ENCODE peak calls at places on chromosomes 13 and 19, in five cellular contexts. I is H9, V is neuronal stem cell, J is mesenchymal stem cell, W is H1. U is an unnamed sample. For H3K27me3, the result is how much of the 10 kb centered on the place peaks cover.

GRCh38 chr19:30402790-30403189 is 30.6 kb downstream of the ZNF536 start:
- DNase-seq in I (no peak), V (no peak), J (no peak), W (no peak), U (no peak)

GRCh38 chr19:608155-609000 is 18.7 kb downstream of the HCN2 start:
- DNase-seq in I (no peak), V (no peak), J (no peak), W (no peak), U (no peak)

GRCh38 chr19:29873024-29873800 is 61.4 kb downstream of the CCNE1 start:
- DNase-seq in I (peak), V (peak), J (peak), W (no peak), U (no peak)

GRCh38 chr13:102863590-102863989 is 17.8 kb downstream of the ERCC5 start:
- DNase-seq in I (no peak), V (no peak), J (no peak), W (no peak), U (no peak)

GRCh38 chr19:45578861-45579260 is 5.7 kb downstream of the OPA3 start:
- DNase-seq in I (no peak), V (no peak), J (no peak), W (no peak), U (peak)

GRCh38 chr19:38526430-38526829 is 91.3 kb downstream of the MAP4K1 start:
- DNase-seq in I (no peak), V (no peak), J (no peak), W (no peak), U (no peak)

GRCh38 chr13:79079351-79079839 is 326.7 kb downstream of the RBM26 start:
- DNase-seq in I (no peak), V (no peak), J (no peak), W (no peak), U (peak)

GRCh38 chr19:42216653-42217521 is 590 bp downstream of the DEDD2 start:
- DNase-seq in I (peak), V (peak), J (peak), W (no peak), U (peak)

GRCh38 chr19:52691737-52692136 is 43.1 kb downstream of the ZNF611 start:
- DNase-seq in I (no peak), V (no peak), J (no peak), W (no peak), U (no peak)

GRCh38 chr13:75178436-75178835 is 303.5 kb downstream of the TBC1D4 start:
- DNase-seq in I (no peak), V (no peak), J (no peak), W (no peak), U (no peak)

GRCh38 chr19:1027953-1028902 is 1.8 kb downstream of the CNN2 start:
- DNase-seq in I (peak), V (peak), J (peak), W (no peak), U (peak)

GRCh38 chr13:32941368-32941767 is 74.9 kb upstream of the KL start:
- DNase-seq in I (no peak), V (no peak), J (no peak), W (no peak), U (no peak)

GRCh38 chr19:50947123-50947522 is 5.7 kb downstream of the KLK5 start:
- DNase-seq in I (no peak), V (no peak), J (no peak), W (no peak), U (no peak)

GRCh38 chr13:113837554-113838355 is 26.1 kb downstream of the GAS6 start:
- DNase-seq in I (peak), V (no peak), J (peak), W (no peak), U (peak)

GRCh38 chr13:51584731-51585191 is 499 bp downstream of the WDFY2 start:
- DNase-seq in I (peak), V (peak), J (peak), W (peak), U (peak)

GRCh38 chr13:26831336-26831908 is 70.8 kb upstream of the GPR12 start:
- DNase-seq in I (no peak), V (no peak), J (no peak), W (no peak), U (no peak)

GRCh38 chr13:47415048-47415447 is 518.2 kb upstream of the HTR2A start:
- DNase-seq in I (no peak), V (no peak), J (peak), W (no peak), U (peak)

GRCh38 chr13:30810261-30810701 is 74.9 kb downstream of the ALOX5AP start:
- DNase-seq in I (no peak), V (no peak), J (peak), W (no peak), U (no peak)

GRCh38 chr13:27605099-27605498 is 15.2 kb downstream of the LNX2 start:
- DNase-seq in I (no peak), V (no peak), J (no peak), W (no peak), U (no peak)

DNA sequence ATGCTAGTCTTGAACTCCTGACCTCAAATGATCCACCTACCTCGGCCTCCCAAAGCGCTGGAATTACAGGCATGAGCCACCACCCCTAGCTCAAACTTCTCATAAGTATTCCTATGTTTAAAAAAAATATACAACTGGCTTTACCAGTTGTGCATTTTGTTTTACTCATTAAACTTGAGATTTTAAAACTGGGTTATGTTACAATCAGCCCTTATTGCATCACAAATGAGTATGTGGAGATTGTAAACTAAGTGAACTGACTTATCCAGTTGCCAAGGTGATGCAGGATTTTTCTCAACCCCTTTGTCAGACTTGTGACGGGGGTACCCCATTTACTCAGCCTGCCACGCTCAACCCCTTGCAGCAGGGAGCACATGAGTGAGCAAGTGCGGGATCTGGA is 14.4 kb upstream of the GTF2F2 start:
- DNase-seq in I (no peak), V (no peak), J (peak), W (no peak), U (peak)
- H4K91ac ChIP-seq in I (no peak), V (no peak), J (no peak), W (no peak), U (no peak)

GRCh38 chr13:106550570-106551135 is 15.2 kb upstream of the EFNB2 start:
- DNase-seq in I (no peak), V (no peak), J (no peak), W (no peak), U (no peak)

GRCh38 chr13:106548064-106548696 is 12.7 kb upstream of the EFNB2 start:
- DNase-seq in I (no peak), V (no peak), J (peak), W (no peak), U (no peak)
- H2BK12ac ChIP-seq in I (no peak), V (no peak), J (no peak), W (no peak), U (no peak)

GRCh38 chr13:49218493-49219051 is 1.6 kb upstream of the MLNR start:
- DNase-seq in I (peak), V (peak), J (peak), W (no peak), U (peak)
- H3K27me3 ChIP-seq in I (half or more), V (under half), J (half or more), W (half or more), U (half or more)

DNA sequence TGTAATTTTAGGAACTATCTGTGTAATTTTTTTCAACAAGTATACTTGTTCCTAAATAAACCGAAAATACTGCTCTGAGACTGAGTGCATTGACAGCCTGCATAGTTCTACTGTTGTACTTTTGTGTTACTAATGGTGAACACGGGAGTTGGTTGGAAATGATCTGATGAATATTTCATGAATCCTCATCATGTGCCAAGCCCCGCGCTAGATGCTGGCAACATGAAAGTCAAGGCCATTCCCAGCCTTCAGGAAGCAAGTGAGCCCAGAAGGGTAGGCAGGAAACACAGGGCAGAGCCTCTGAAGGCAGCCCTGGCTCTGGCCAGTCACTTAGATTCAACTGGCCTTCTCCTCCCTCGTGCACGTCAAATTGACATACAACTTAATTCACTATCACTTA is 106.1 kb downstream of the ABCC4 start:
- DNase-seq in I (no peak), V (no peak), J (no peak), W (no peak), U (no peak)
- H4K91ac ChIP-seq in I (no peak), V (no peak), J (peak), W (no peak), U (no peak)

GRCh38 chr19:3852177-3852511 is 16.7 kb downstream of the ZFR2 start:
- DNase-seq in I (no peak), V (no peak), J (no peak), W (no peak), U (no peak)
- H2BK12ac ChIP-seq in I (no peak), V (no peak), J (no peak), W (no peak), U (no peak)

DNA sequence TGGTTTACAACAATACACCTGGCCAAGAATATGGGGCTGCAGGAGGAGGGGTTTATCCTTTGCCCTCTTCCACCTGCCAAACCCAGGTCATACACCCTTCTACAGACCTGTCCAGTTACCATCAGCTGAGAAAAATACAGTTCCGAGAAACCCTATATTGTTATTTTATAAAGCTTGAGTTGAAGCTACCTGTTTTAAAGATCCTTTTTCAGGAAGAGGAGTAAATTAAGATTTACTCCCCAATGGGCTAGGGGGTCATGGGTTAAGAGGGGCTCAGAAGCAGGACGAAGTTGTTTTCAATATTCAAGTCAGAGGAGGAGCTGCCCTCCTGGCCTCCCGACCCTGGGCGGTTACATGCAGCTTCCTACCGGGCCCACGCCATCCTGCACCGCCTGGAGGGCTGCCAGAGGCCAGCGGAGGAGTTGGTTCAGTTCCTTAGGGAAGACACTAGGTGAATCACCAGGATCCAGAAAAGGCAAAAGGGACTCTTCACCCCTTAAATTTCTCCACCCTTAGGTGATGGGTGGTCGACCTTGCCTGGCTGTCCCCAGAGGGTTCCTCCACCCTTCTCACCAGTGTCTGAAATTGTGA is 1.3 kb downstream of the GJB2 start:
- DNase-seq in I (no peak), V (no peak), J (no peak), W (no peak), U (peak)
- H3K27me3 ChIP-seq in I (half or more), V (under half), J (under half), W (half or more), U (under half)

GRCh38 chr19:46955114-46955812 is 64.4 kb upstream of the NPAS1 start:
- DNase-seq in I (no peak), V (no peak), J (peak), W (no peak), U (no peak)
- H4K91ac ChIP-seq in I (no peak), V (no peak), J (no peak), W (no peak), U (no peak)

DNA sequence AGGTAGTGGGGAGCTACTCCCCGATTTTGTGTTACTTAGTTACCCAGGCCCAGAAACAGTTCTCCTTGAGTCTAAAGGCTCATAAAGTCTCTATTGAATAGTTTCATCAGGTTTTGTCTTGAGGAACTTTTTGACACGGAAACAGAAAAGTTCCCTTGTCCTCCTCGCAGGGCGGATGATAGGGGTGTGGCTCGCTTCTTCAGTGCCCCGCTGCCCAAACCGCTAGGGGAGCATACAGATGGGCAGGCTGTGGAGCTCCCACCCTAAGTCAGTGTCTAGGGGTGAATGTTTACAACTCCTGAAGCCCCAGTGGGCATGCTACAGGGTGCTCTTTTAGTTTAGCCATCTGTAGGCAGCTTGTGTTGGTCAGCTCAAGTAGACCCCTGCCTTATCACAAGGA is 33.5 kb upstream of the SGCG start:
- DNase-seq in I (no peak), V (no peak), J (no peak), W (no peak), U (no peak)
- H2BK12ac ChIP-seq in I (no peak), V (no peak), J (no peak), W (no peak), U (no peak)

DNA sequence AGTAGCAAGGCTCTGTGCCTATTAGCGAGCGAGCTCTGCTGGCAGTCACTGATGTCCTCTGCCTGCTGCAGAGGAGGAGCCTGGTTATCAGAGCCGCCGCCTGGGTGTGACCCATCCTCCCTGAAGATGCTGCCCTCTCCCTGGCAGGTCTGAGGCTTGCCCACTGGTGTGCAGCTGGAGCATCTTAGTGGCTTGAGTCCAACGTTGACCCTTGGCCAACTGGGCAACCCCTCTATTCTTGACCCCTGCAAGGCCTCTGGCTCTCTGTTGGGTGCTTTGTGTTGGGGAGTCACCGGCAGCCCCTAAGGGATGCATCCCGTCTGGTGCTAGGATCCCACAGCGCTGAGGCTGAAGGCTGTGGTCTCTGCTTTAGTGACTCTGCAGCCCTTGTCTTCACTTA is 277.9 kb upstream of the SOX1 start:
- DNase-seq in I (no peak), V (no peak), J (no peak), W (no peak), U (no peak)
- H3K27me3 ChIP-seq in I (under half), V (under half), J (under half), W (under half), U (under half)